ENCODE peak calls at places on chromosomes 5 and 9, in seven cellular contexts. A, X, Q, O, E, I and F are unnamed samples.

GRCh38 chr5:88892669-88893068 is 9.7 kb upstream of the MEF2C start:
- DNase-seq in E (no peak), X (peak; percentile 41), O (no peak), A (no peak), I (no peak), Q (no peak), F (no peak)

GRCh38 chr5:32581010-32581785 is 4.2 kb upstream of the SUB1 start:
- DNase-seq in I (no peak), A (no peak), X (no peak), O (no peak), Q (no peak), E (no peak), F (no peak)

GRCh38 chr5:40689442-40689841 is 9.7 kb downstream of the PTGER4 start:
- DNase-seq in Q (peak; percentile 93), I (no peak), E (no peak), A (peak; percentile 94), X (no peak), O (peak; percentile 35), F (no peak)

GRCh38 chr9:34741628-34742027 is 31.7 kb upstream of the CCL21 start:
- DNase-seq in X (no peak), O (no peak), I (no peak), Q (peak; percentile 69), A (no peak), E (no peak), F (no peak)

GRCh38 chr5:40906351-40906751 is 2.9 kb upstream of the C7 start:
- DNase-seq in X (no peak), Q (no peak), E (no peak), A (peak; percentile 27), O (no peak), I (no peak), F (no peak)

GRCh38 chr9:14221558-14221957 is 92.4 kb downstream of the NFIB start:
- DNase-seq in O (no peak), E (no peak), I (no peak), Q (peak; percentile 78), X (no peak), A (peak; percentile 81), F (no peak)

GRCh38 chr5:108521841-108522506 is 140.1 kb upstream of the FBXL17 start:
- DNase-seq in O (no peak), Q (peak; percentile 82), A (peak; percentile 25), X (peak; percentile 74), E (no peak), I (no peak), F (no peak)

GRCh38 chr9:14993061-14993800 is 83.0 kb upstream of the FREM1 start:
- DNase-seq in Q (peak; percentile 92), E (peak; percentile 85), A (peak; percentile 57), I (peak; percentile 89), X (peak; percentile 95), O (peak; percentile 58), F (peak; percentile 87)

GRCh38 chr9:124754289-124754688 is 16.8 kb downstream of the NR6A1 start:
- DNase-seq in X (no peak), Q (peak; percentile 52), A (no peak), I (no peak), E (no peak), O (no peak), F (no peak)

GRCh38 chr9:135083831-135084230 is 3.6 kb upstream of the OLFM1 start:
- DNase-seq in O (no peak), E (no peak), X (no peak), Q (no peak), A (no peak), I (no peak), F (no peak)

GRCh38 chr9:109027176-109027575 is 13.9 kb upstream of the CTNNAL1 start:
- DNase-seq in O (no peak), X (peak; percentile 21), Q (peak; percentile 73), E (no peak), A (peak; percentile 12), I (no peak), F (no peak)

GRCh38 chr5:171901764-171902163 is 104.7 kb downstream of the FBXW11 start:
- DNase-seq in Q (no peak), X (no peak), O (no peak), A (no peak), E (no peak), I (no peak), F (no peak)

GRCh38 chr5:179749857-179750508 is 17.4 kb downstream of the MAML1 start:
- DNase-seq in Q (no peak), X (no peak), E (no peak), A (no peak), O (no peak), I (no peak), F (no peak)

GRCh38 chr9:88653926-88654325 is 118.9 kb downstream of the NXNL2 start:
- DNase-seq in A (peak; percentile 75), O (no peak), X (no peak), Q (peak; percentile 37), I (no peak), E (no peak), F (no peak)

GRCh38 chr9:105452185-105452584 is 4.4 kb downstream of the FSD1L start:
- DNase-seq in I (no peak), O (no peak), X (no peak), Q (no peak), E (no peak), A (no peak), F (no peak)

GRCh38 chr9:20640331-20641187 is 18.3 kb upstream of the MLLT3 start:
- DNase-seq in E (peak; percentile 17), X (no peak), I (peak; percentile 61), A (peak; percentile 49), O (no peak), Q (peak; percentile 39), F (no peak)

GRCh38 chr5:140576776-140577201 is 12.2 kb downstream of the SLC35A4 start:
- DNase-seq in X (no peak), I (no peak), A (no peak), E (no peak), O (no peak), Q (peak; percentile 38), F (no peak)

GRCh38 chr5:92554447-92555085 is 1026.5 kb downstream of the NR2F1-AS1 start:
- DNase-seq in X (peak; percentile 28), I (no peak), E (no peak), A (no peak), O (no peak), Q (peak; percentile 46), F (no peak)

GRCh38 chr5:95988094-95988493 is 26.4 kb upstream of the ELL2 start:
- DNase-seq in I (no peak), E (no peak), O (no peak), Q (no peak), X (peak; percentile 16), A (no peak), F (no peak)

GRCh38 chr5:113059232-113059805 is 82.7 kb downstream of the DCP2 start:
- DNase-seq in I (peak; percentile 56), X (peak; percentile 60), A (peak; percentile 95), E (peak; percentile 50), Q (peak; percentile 70), O (no peak), F (peak; percentile 57)

GRCh38 chr5:167916706-167917105 is 374.7 kb upstream of the WWC1 start:
- DNase-seq in I (no peak), A (peak; percentile 85), Q (peak; percentile 55), E (peak; percentile 15), O (peak; percentile 62), X (peak; percentile 20), F (no peak)

GRCh38 chr9:136927343-136928261 is 16.9 kb downstream of the FBXW5 start:
- DNase-seq in O (no peak), X (no peak), A (peak; percentile 23), I (no peak), Q (peak; percentile 29), E (no peak), F (no peak)

GRCh38 chr5:148976569-148977321 is 86.1 kb downstream of the SH3TC2 start:
- DNase-seq in E (no peak), A (peak; percentile 51), Q (no peak), O (no peak), X (peak; percentile 57), I (no peak), F (no peak)

DNA sequence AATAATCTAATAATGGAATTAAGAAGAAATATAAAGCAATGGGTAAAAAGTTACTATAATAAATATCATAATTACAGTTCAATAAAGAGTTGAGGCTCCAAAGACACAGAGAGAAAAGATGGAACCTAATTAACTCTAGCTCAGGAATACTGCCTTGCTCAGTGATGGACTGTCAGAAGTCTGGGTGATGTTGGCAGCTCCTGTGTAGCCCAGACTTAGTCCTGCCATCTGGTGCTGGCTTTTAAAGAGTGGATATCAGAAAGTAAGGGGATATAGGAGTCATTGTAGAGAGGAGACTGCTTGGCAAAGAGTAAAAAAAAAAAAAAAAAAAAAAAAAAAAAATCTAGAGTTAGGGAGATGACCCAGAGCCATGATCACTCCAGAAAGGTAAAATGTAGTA is 551.9 kb upstream of the DMAC1 start:
- DNase-seq in Q (no peak), I (no peak), O (no peak), E (no peak), A (no peak), X (no peak), F (no peak)
- H3K27ac ChIP-seq in Q (no peak overlapping the region), I (no peak overlapping the region), O (no peak overlapping the region), E (no peak overlapping the region), A (no peak overlapping the region), X (no peak overlapping the region), F (no peak overlapping the region)

GRCh38 chr9:130998596-130999264 is 10.2 kb upstream of the LAMC3 start:
- DNase-seq in Q (no peak), A (no peak), X (no peak), I (no peak), E (no peak), O (no peak), F (no peak)
- TF ChIP-seq CTCF in Q (no peak), A (no peak), X (no peak), I (no peak), E (no peak), O (no peak), F (peak; percentile 3)

DNA sequence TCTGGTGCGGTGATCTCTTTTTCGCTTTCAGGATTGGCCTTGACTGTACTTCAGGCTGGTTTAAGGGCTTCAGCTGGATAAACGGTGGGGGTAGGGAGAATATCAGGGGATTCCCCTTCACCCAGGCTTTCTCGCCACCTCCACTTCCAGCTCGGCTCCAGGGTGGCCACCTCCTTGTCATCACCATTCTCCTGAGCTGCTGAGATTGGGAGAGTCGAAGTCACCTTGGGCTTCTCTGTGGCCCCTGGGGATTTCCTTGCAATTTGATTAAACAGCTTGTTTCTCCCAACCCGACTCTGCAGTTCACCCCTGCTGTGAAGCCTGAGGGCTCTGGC is 964 bp downstream of the BSPRY start:
- DNase-seq in I (no peak), X (no peak), E (no peak), Q (no peak), O (no peak), A (no peak), F (peak; percentile 64)
- H3K4me3 ChIP-seq in I (peak overlapping the region; percentile 53), X (no peak overlapping the region), E (peak overlapping the region; percentile 59), Q (no peak overlapping the region), O (peak overlapping the region; percentile 60), A (no peak overlapping the region), F (peak overlapping the region; percentile 75)

DNA sequence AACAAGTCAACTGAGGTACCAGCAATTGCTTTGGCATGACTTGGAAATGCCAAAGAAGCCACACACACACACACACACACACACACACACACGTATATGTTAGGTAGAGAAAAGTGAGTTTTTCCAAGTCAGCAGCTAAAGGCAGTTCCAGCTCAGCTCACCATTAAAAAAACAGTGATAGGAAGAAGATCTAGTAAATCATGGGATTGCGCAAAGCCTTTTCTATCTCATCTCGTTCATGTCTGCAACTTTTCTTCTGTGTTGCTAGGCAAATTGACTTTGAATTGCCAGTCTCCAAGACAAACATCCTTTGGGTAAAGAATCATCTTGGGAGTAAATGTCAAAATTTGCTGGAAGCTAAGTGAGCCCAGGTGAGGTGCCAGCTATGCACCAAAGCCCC is 500.1 kb downstream of the ENC1 start:
- DNase-seq in I (no peak), X (no peak), E (no peak), Q (no peak), O (no peak), A (no peak), F (no peak)
- H3K27ac ChIP-seq in I (no peak overlapping the region), X (no peak overlapping the region), E (no peak overlapping the region), Q (no peak overlapping the region), O (no peak overlapping the region), A (peak overlapping the region; percentile 12), F (no peak overlapping the region)